ENCODE peak calls at places on chromosome 4, in six cellular contexts. S is choroid plexus epithelial cell; V is DMS153; R is right lobe of liver; D is activated CD8-positive, alpha-beta memory T cell treated with anti-CD3 and anti-CD28 coated beads for 4 hours; N is pancreas. M is an unnamed sample.
A peak's percentile ranks its signal among the peaks of the same experiment; 100 is the strongest.

GRCh38 chr4:112343330-112343729 is 46.2 kb downstream of the ALPK1 start:
- DNase-seq in S (peak; percentile 27), V (peak; percentile 12), R (no peak), D (no peak), N (no peak), M (no peak)

GRCh38 chr4:6749340-6750171 is 33.0 kb upstream of the KIAA0232 start:
- DNase-seq in S (peak; percentile 16), V (no peak), R (peak; percentile 98), D (no peak), N (peak; percentile 69), M (peak; percentile 34)

GRCh38 chr4:166078956-166079355 is 205.9 kb downstream of the TLL1 start:
- DNase-seq in S (peak; percentile 15), V (no peak), R (no peak), D (no peak), N (no peak), M (peak; percentile 39)

GRCh38 chr4:145618210-145618911 is 824 bp upstream of the MMAA start:
- DNase-seq in S (peak; percentile 30), V (no peak), R (no peak), D (no peak), N (no peak), M (peak; percentile 35)

GRCh38 chr4:72112514-72113156 is 80.8 kb downstream of the NPFFR2 start:
- DNase-seq in S (peak; percentile 31), V (peak; percentile 80), R (no peak), D (no peak), N (no peak), M (peak; percentile 39)

GRCh38 chr4:162011039-162011438 is 152.8 kb downstream of the FSTL5 start:
- DNase-seq in S (peak; percentile 10), V (no peak), R (no peak), D (no peak), N (no peak), M (peak; percentile 0)

GRCh38 chr4:146165840-146166239 is 9.7 kb upstream of the LSM6 start:
- DNase-seq in S (peak; percentile 83), V (no peak), R (no peak), D (no peak), N (no peak), M (peak; percentile 79)

GRCh38 chr4:38695844-38696243 is 31.8 kb downstream of the KLF3 start:
- DNase-seq in S (no peak), V (no peak), R (no peak), D (no peak), N (no peak), M (no peak)

GRCh38 chr4:105715692-105716278 is 7.2 kb downstream of the GSTCD start:
- DNase-seq in S (peak; percentile 61), V (peak; percentile 7), R (no peak), D (no peak), N (no peak), M (peak; percentile 69)

GRCh38 chr4:177339794-177340374 is 30.2 kb downstream of the NEIL3 start:
- DNase-seq in S (peak; percentile 65), V (no peak), R (no peak), D (no peak), N (no peak), M (peak; percentile 61)

GRCh38 chr4:170662250-170662649 is 572.5 kb upstream of the AADAT start:
- DNase-seq in S (no peak), V (no peak), R (no peak), D (no peak), N (no peak), M (no peak)

GRCh38 chr4:1474126-1475090 is 68.2 kb upstream of the NKX1-1 start:
- DNase-seq in S (no peak), V (no peak), R (no peak), D (no peak), N (no peak), M (no peak)

GRCh38 chr4:1382776-1383727 is 23.2 kb downstream of the NKX1-1 start:
- DNase-seq in S (no peak), V (no peak), R (peak; percentile 46), D (no peak), N (peak; percentile 25), M (no peak)

GRCh38 chr4:88497859-88498409 is 25.6 kb downstream of the PYURF start:
- DNase-seq in S (no peak), V (no peak), R (no peak), D (no peak), N (no peak), M (no peak)

GRCh38 chr4:184514121-184514988 is 40.0 kb upstream of the IRF2 start:
- DNase-seq in S (peak; percentile 94), V (no peak), R (no peak), D (no peak), N (no peak), M (peak; percentile 88)

GRCh38 chr4:6019316-6020263 is 1.4 kb upstream of the C4orf50 start:
- DNase-seq in S (peak; percentile 52), V (no peak), R (no peak), D (no peak), N (no peak), M (peak; percentile 53)

GRCh38 chr4:156948133-156948532 is 23.5 kb downstream of the PDGFC start:
- DNase-seq in S (peak; percentile 62), V (no peak), R (no peak), D (no peak), N (no peak), M (peak; percentile 53)

GRCh38 chr4:56435001-56435747 is at the start of gene PPAT:
- DNase-seq in S (peak; percentile 99), V (peak; percentile 97), R (peak; percentile 99), D (peak; percentile 97), N (peak; percentile 98), M (peak; percentile 98)

GRCh38 chr4:162282711-162283110 is 118.9 kb upstream of the FSTL5 start:
- DNase-seq in S (no peak), V (no peak), R (no peak), D (no peak), N (no peak), M (no peak)

GRCh38 chr4:156673483-156673882 is 298.1 kb downstream of the PDGFC start:
- DNase-seq in S (peak; percentile 51), V (no peak), R (no peak), D (no peak), N (no peak), M (peak; percentile 17)

GRCh38 chr4:25878676-25879075 is 15.9 kb upstream of the SEL1L3 start:
- DNase-seq in S (no peak), V (no peak), R (no peak), D (no peak), N (no peak), M (no peak)

GRCh38 chr4:19256823-19257222 is 994.9 kb upstream of the SLIT2 start:
- DNase-seq in S (no peak), V (no peak), R (no peak), D (no peak), N (no peak), M (no peak)

GRCh38 chr4:17092990-17093880 is 194.8 kb upstream of the LDB2 start:
- DNase-seq in S (no peak), V (no peak), R (no peak), D (no peak), N (no peak), M (no peak)

GRCh38 chr4:157978680-157979361 is 194.0 kb downstream of the GASK1B start:
- DNase-seq in S (peak; percentile 79), V (peak; percentile 27), R (no peak), D (no peak), N (no peak), M (peak; percentile 81)

GRCh38 chr4:158255727-158256324 is 45.5 kb downstream of the TMEM144 start:
- DNase-seq in S (peak; percentile 84), V (no peak), R (no peak), D (no peak), N (no peak), M (peak; percentile 75)

GRCh38 chr4:38612996-38613395 is 51.0 kb upstream of the KLF3 start:
- DNase-seq in S (peak; percentile 42), V (peak; percentile 22), R (no peak), D (no peak), N (no peak), M (peak; percentile 35)

GRCh38 chr4:64897683-64898082 is 488.4 kb upstream of the TECRL start:
- DNase-seq in S (no peak), V (no peak), R (no peak), D (no peak), N (no peak), M (no peak)

GRCh38 chr4:150072906-150073714 is 5.1 kb upstream of the DCLK2 start:
- DNase-seq in S (peak; percentile 96), V (no peak), R (no peak), D (no peak), N (no peak), M (peak; percentile 93)

GRCh38 chr4:84530871-84531270 is 31.8 kb upstream of the NKX6-1 start:
- DNase-seq in S (peak; percentile 13), V (no peak), R (no peak), D (no peak), N (no peak), M (peak; percentile 13)

GRCh38 chr4:183729069-183729406 is 69.9 kb downstream of the TRAPPC11 start:
- DNase-seq in S (no peak), V (no peak), R (no peak), D (no peak), N (no peak), M (no peak)

GRCh38 chr4:87489678-87490077 is 39.5 kb downstream of the SPARCL1 start:
- DNase-seq in S (no peak), V (no peak), R (no peak), D (no peak), N (no peak), M (peak; percentile 53)

GRCh38 chr4:69896530-69897116 is 34.2 kb upstream of the CSN1S1 start:
- DNase-seq in S (peak; percentile 67), V (no peak), R (no peak), D (no peak), N (no peak), M (peak; percentile 54)

GRCh38 chr4:125123710-125124109 is 191.0 kb upstream of the FAT4 start:
- DNase-seq in S (no peak), V (no peak), R (no peak), D (no peak), N (no peak), M (peak; percentile 55)

GRCh38 chr4:12902735-12903134 is 581.4 kb downstream of the RAB28 start:
- DNase-seq in S (no peak), V (no peak), R (no peak), D (no peak), N (no peak), M (no peak)

GRCh38 chr4:182643801-182644311 is 273.3 kb downstream of the DCTD start:
- DNase-seq in S (peak; percentile 93), V (no peak), R (no peak), D (no peak), N (no peak), M (peak; percentile 93)

GRCh38 chr4:4759233-4759632 is 100.2 kb upstream of the MSX1 start:
- DNase-seq in S (no peak), V (no peak), R (no peak), D (no peak), N (no peak), M (no peak)

GRCh38 chr4:89556596-89557305 is 249.2 kb upstream of the GPRIN3 start:
- DNase-seq in S (no peak), V (no peak), R (no peak), D (no peak), N (no peak), M (peak; percentile 57)

M was measured in fibroblast of pulmonary artery.